ENCODE peak calls at places on chromosomes 7 and 10, in five cellular contexts. One of them, this sample, is unnamed.

GRCh38 chr7:139709460-139709859 is 68.3 kb downstream of the HIPK2 start:
- DNase-seq in endothelial cell: no peak
- DNase-seq in activated naive CD4-positive, alpha-beta T cell treated with anti-CD3 and anti-CD28 coated beads, Interleukin-2, amount 50 U/mL, for 72 hours: no peak
- DNase-seq in dermis blood vessel endothelial cell: no peak
- DNase-seq in hypothalamus: no peak
- DNase-seq in this sample: peak

GRCh38 chr7:158649279-158649678 is 55.3 kb downstream of the NCAPG2 start:
- DNase-seq in endothelial cell: no peak
- DNase-seq in hypothalamus: no peak
- DNase-seq in dermis blood vessel endothelial cell: peak
- DNase-seq in activated naive CD4-positive, alpha-beta T cell treated with anti-CD3 and anti-CD28 coated beads, Interleukin-2, amount 50 U/mL, for 72 hours: no peak
- DNase-seq in this sample: peak

GRCh38 chr7:86733783-86734182 is 90.1 kb downstream of the GRM3 start:
- DNase-seq in dermis blood vessel endothelial cell: no peak
- DNase-seq in activated naive CD4-positive, alpha-beta T cell treated with anti-CD3 and anti-CD28 coated beads, Interleukin-2, amount 50 U/mL, for 72 hours: no peak
- DNase-seq in hypothalamus: no peak
- DNase-seq in endothelial cell: no peak
- DNase-seq in this sample: peak

GRCh38 chr7:31707089-31707488 is 20.1 kb downstream of the PPP1R17 start:
- DNase-seq in hypothalamus: no peak
- DNase-seq in endothelial cell: no peak
- DNase-seq in dermis blood vessel endothelial cell: no peak
- DNase-seq in activated naive CD4-positive, alpha-beta T cell treated with anti-CD3 and anti-CD28 coated beads, Interleukin-2, amount 50 U/mL, for 72 hours: no peak
- DNase-seq in this sample: no peak

GRCh38 chr10:103215601-103216000 is 22.5 kb upstream of the NT5C2 start:
- DNase-seq in activated naive CD4-positive, alpha-beta T cell treated with anti-CD3 and anti-CD28 coated beads, Interleukin-2, amount 50 U/mL, for 72 hours: no peak
- DNase-seq in endothelial cell: no peak
- DNase-seq in hypothalamus: no peak
- DNase-seq in dermis blood vessel endothelial cell: no peak
- DNase-seq in this sample: no peak

GRCh38 chr10:12947741-12948140 is 53.8 kb downstream of the CCDC3 start:
- DNase-seq in hypothalamus: no peak
- DNase-seq in dermis blood vessel endothelial cell: no peak
- DNase-seq in endothelial cell: no peak
- DNase-seq in activated naive CD4-positive, alpha-beta T cell treated with anti-CD3 and anti-CD28 coated beads, Interleukin-2, amount 50 U/mL, for 72 hours: no peak
- DNase-seq in this sample: no peak

GRCh38 chr7:29488977-29489376 is 74.7 kb upstream of the PRR15 start:
- DNase-seq in dermis blood vessel endothelial cell: peak
- DNase-seq in activated naive CD4-positive, alpha-beta T cell treated with anti-CD3 and anti-CD28 coated beads, Interleukin-2, amount 50 U/mL, for 72 hours: no peak
- DNase-seq in hypothalamus: no peak
- DNase-seq in endothelial cell: no peak
- DNase-seq in this sample: peak

GRCh38 chr7:34091330-34091917 is 186.1 kb downstream of the BMPER start:
- DNase-seq in endothelial cell: peak
- DNase-seq in hypothalamus: no peak
- DNase-seq in dermis blood vessel endothelial cell: peak
- DNase-seq in activated naive CD4-positive, alpha-beta T cell treated with anti-CD3 and anti-CD28 coated beads, Interleukin-2, amount 50 U/mL, for 72 hours: no peak
- DNase-seq in this sample: no peak

GRCh38 chr10:59967079-59967478 is 60.7 kb upstream of the CCDC6 start:
- DNase-seq in dermis blood vessel endothelial cell: no peak
- DNase-seq in hypothalamus: no peak
- DNase-seq in activated naive CD4-positive, alpha-beta T cell treated with anti-CD3 and anti-CD28 coated beads, Interleukin-2, amount 50 U/mL, for 72 hours: no peak
- DNase-seq in endothelial cell: no peak
- DNase-seq in this sample: no peak

GRCh38 chr10:4426866-4427265 is 399.1 kb upstream of the AKR1E2 start:
- DNase-seq in hypothalamus: no peak
- DNase-seq in dermis blood vessel endothelial cell: no peak
- DNase-seq in activated naive CD4-positive, alpha-beta T cell treated with anti-CD3 and anti-CD28 coated beads, Interleukin-2, amount 50 U/mL, for 72 hours: no peak
- DNase-seq in endothelial cell: no peak
- DNase-seq in this sample: no peak

GRCh38 chr7:128827971-128828711 is 2.1 kb upstream of the FLNC start:
- DNase-seq in hypothalamus: no peak
- DNase-seq in endothelial cell: no peak
- DNase-seq in activated naive CD4-positive, alpha-beta T cell treated with anti-CD3 and anti-CD28 coated beads, Interleukin-2, amount 50 U/mL, for 72 hours: no peak
- DNase-seq in dermis blood vessel endothelial cell: no peak
- DNase-seq in this sample: peak

GRCh38 chr7:603152-603941 is 83.7 kb upstream of the PDGFA start:
- DNase-seq in hypothalamus: no peak
- DNase-seq in activated naive CD4-positive, alpha-beta T cell treated with anti-CD3 and anti-CD28 coated beads, Interleukin-2, amount 50 U/mL, for 72 hours: peak
- DNase-seq in dermis blood vessel endothelial cell: no peak
- DNase-seq in endothelial cell: no peak
- DNase-seq in this sample: no peak

GRCh38 chr7:44872787-44873186 is 12.5 kb downstream of the PURB start:
- DNase-seq in hypothalamus: no peak
- DNase-seq in dermis blood vessel endothelial cell: no peak
- DNase-seq in endothelial cell: no peak
- DNase-seq in activated naive CD4-positive, alpha-beta T cell treated with anti-CD3 and anti-CD28 coated beads, Interleukin-2, amount 50 U/mL, for 72 hours: no peak
- DNase-seq in this sample: no peak

GRCh38 chr7:124765401-124766352 is at the start of gene GPR37:
- DNase-seq in endothelial cell: peak
- DNase-seq in activated naive CD4-positive, alpha-beta T cell treated with anti-CD3 and anti-CD28 coated beads, Interleukin-2, amount 50 U/mL, for 72 hours: peak
- DNase-seq in dermis blood vessel endothelial cell: peak
- DNase-seq in hypothalamus: peak
- DNase-seq in this sample: peak

GRCh38 chr7:80231719-80232118 is 97.1 kb downstream of the GNAI1 start:
- DNase-seq in endothelial cell: no peak
- DNase-seq in hypothalamus: no peak
- DNase-seq in activated naive CD4-positive, alpha-beta T cell treated with anti-CD3 and anti-CD28 coated beads, Interleukin-2, amount 50 U/mL, for 72 hours: no peak
- DNase-seq in dermis blood vessel endothelial cell: no peak
- DNase-seq in this sample: peak

GRCh38 chr10:131682271-131682962 is 218.4 kb upstream of the PPP2R2D start:
- DNase-seq in endothelial cell: no peak
- DNase-seq in activated naive CD4-positive, alpha-beta T cell treated with anti-CD3 and anti-CD28 coated beads, Interleukin-2, amount 50 U/mL, for 72 hours: no peak
- DNase-seq in hypothalamus: no peak
- DNase-seq in dermis blood vessel endothelial cell: no peak
- DNase-seq in this sample: no peak

GRCh38 chr7:64310426-64310825 is 3.3 kb upstream of the ZNF736 start:
- DNase-seq in activated naive CD4-positive, alpha-beta T cell treated with anti-CD3 and anti-CD28 coated beads, Interleukin-2, amount 50 U/mL, for 72 hours: no peak
- DNase-seq in dermis blood vessel endothelial cell: no peak
- DNase-seq in endothelial cell: no peak
- DNase-seq in hypothalamus: no peak
- DNase-seq in this sample: no peak

GRCh38 chr10:122421054-122421625 is 33.3 kb upstream of the ARMS2 start:
- DNase-seq in endothelial cell: no peak
- DNase-seq in dermis blood vessel endothelial cell: no peak
- DNase-seq in activated naive CD4-positive, alpha-beta T cell treated with anti-CD3 and anti-CD28 coated beads, Interleukin-2, amount 50 U/mL, for 72 hours: no peak
- DNase-seq in hypothalamus: no peak
- DNase-seq in this sample: no peak

GRCh38 chr10:119296703-119297102 is 89.3 kb downstream of the GRK5 start:
- DNase-seq in endothelial cell: no peak
- DNase-seq in activated naive CD4-positive, alpha-beta T cell treated with anti-CD3 and anti-CD28 coated beads, Interleukin-2, amount 50 U/mL, for 72 hours: no peak
- DNase-seq in hypothalamus: no peak
- DNase-seq in dermis blood vessel endothelial cell: no peak
- DNase-seq in this sample: no peak

GRCh38 chr10:116465541-116465940 is 37.9 kb downstream of the PNLIPRP3 start:
- DNase-seq in endothelial cell: no peak
- DNase-seq in dermis blood vessel endothelial cell: no peak
- DNase-seq in activated naive CD4-positive, alpha-beta T cell treated with anti-CD3 and anti-CD28 coated beads, Interleukin-2, amount 50 U/mL, for 72 hours: no peak
- DNase-seq in hypothalamus: no peak
- DNase-seq in this sample: no peak

GRCh38 chr7:31370610-31371009 is 30.1 kb upstream of the NEUROD6 start:
- DNase-seq in hypothalamus: no peak
- DNase-seq in activated naive CD4-positive, alpha-beta T cell treated with anti-CD3 and anti-CD28 coated beads, Interleukin-2, amount 50 U/mL, for 72 hours: no peak
- DNase-seq in dermis blood vessel endothelial cell: no peak
- DNase-seq in endothelial cell: no peak
- DNase-seq in this sample: no peak

GRCh38 chr10:17109475-17110207 is 20.0 kb downstream of the CUBN start:
- DNase-seq in activated naive CD4-positive, alpha-beta T cell treated with anti-CD3 and anti-CD28 coated beads, Interleukin-2, amount 50 U/mL, for 72 hours: no peak
- DNase-seq in endothelial cell: no peak
- DNase-seq in dermis blood vessel endothelial cell: peak
- DNase-seq in hypothalamus: no peak
- DNase-seq in this sample: peak

GRCh38 chr7:133712544-133712943 is 414.6 kb upstream of the LRGUK start:
- DNase-seq in dermis blood vessel endothelial cell: no peak
- DNase-seq in activated naive CD4-positive, alpha-beta T cell treated with anti-CD3 and anti-CD28 coated beads, Interleukin-2, amount 50 U/mL, for 72 hours: no peak
- DNase-seq in hypothalamus: no peak
- DNase-seq in endothelial cell: no peak
- DNase-seq in this sample: no peak

GRCh38 chr7:121547341-121548092 is 151.4 kb upstream of the FAM3C start:
- DNase-seq in endothelial cell: no peak
- DNase-seq in dermis blood vessel endothelial cell: peak
- DNase-seq in hypothalamus: no peak
- DNase-seq in activated naive CD4-positive, alpha-beta T cell treated with anti-CD3 and anti-CD28 coated beads, Interleukin-2, amount 50 U/mL, for 72 hours: no peak
- DNase-seq in this sample: peak

GRCh38 chr7:745431-745980 is 18.4 kb upstream of the PRKAR1B start:
- DNase-seq in endothelial cell: no peak
- DNase-seq in dermis blood vessel endothelial cell: no peak
- DNase-seq in hypothalamus: no peak
- DNase-seq in activated naive CD4-positive, alpha-beta T cell treated with anti-CD3 and anti-CD28 coated beads, Interleukin-2, amount 50 U/mL, for 72 hours: no peak
- DNase-seq in this sample: no peak

This sample was measured in astrocyte.